ENCODE peak calls at places on chromosomes 12 and 14, in ten cellular contexts. One of them, this sample, is unnamed.

GRCh38 chr14:35044939-35045797 is 904 bp upstream of the FAM177A1 start:
- DNase-seq in colonic mucosa: no peak
- DNase-seq in HFFc6: no peak
- DNase-seq in cardiac muscle cell: no peak
- DNase-seq in activated naive CD8-positive, alpha-beta T cell treated with anti-CD3 and anti-CD28 coated beads, Interleukin-2, amount 50 U/mL, for 16 hours: no peak
- DNase-seq in LoVo: no peak
- DNase-seq in heart left ventricle: no peak
- DNase-seq in psoas muscle: no peak
- DNase-seq in Caco-2: no peak
- DNase-seq in AG08396: peak
- DNase-seq in this sample: no peak

GRCh38 chr14:95527392-95528002 is 7.4 kb upstream of the GLRX5 start:
- DNase-seq in HFFc6: peak
- DNase-seq in heart left ventricle: no peak
- DNase-seq in cardiac muscle cell: no peak
- DNase-seq in Caco-2: no peak
- DNase-seq in LoVo: peak
- DNase-seq in psoas muscle: no peak
- DNase-seq in activated naive CD8-positive, alpha-beta T cell treated with anti-CD3 and anti-CD28 coated beads, Interleukin-2, amount 50 U/mL, for 16 hours: no peak
- DNase-seq in colonic mucosa: peak
- DNase-seq in AG08396: peak
- DNase-seq in this sample: no peak

GRCh38 chr14:63854330-63854729 is 1.5 kb downstream of the SYNE2 start:
- DNase-seq in activated naive CD8-positive, alpha-beta T cell treated with anti-CD3 and anti-CD28 coated beads, Interleukin-2, amount 50 U/mL, for 16 hours: no peak
- DNase-seq in colonic mucosa: no peak
- DNase-seq in cardiac muscle cell: no peak
- DNase-seq in psoas muscle: no peak
- DNase-seq in AG08396: no peak
- DNase-seq in heart left ventricle: no peak
- DNase-seq in HFFc6: no peak
- DNase-seq in LoVo: no peak
- DNase-seq in Caco-2: no peak
- DNase-seq in this sample: no peak

GRCh38 chr14:35285168-35285990 is 6.8 kb upstream of the PSMA6 start:
- DNase-seq in Caco-2: no peak
- DNase-seq in AG08396: no peak
- DNase-seq in heart left ventricle: no peak
- DNase-seq in colonic mucosa: no peak
- DNase-seq in activated naive CD8-positive, alpha-beta T cell treated with anti-CD3 and anti-CD28 coated beads, Interleukin-2, amount 50 U/mL, for 16 hours: no peak
- DNase-seq in HFFc6: peak
- DNase-seq in psoas muscle: no peak
- DNase-seq in LoVo: no peak
- DNase-seq in cardiac muscle cell: no peak
- DNase-seq in this sample: no peak

GRCh38 chr14:95575820-95576473 is 41.1 kb downstream of the GLRX5 start:
- DNase-seq in colonic mucosa: no peak
- DNase-seq in LoVo: no peak
- DNase-seq in HFFc6: no peak
- DNase-seq in heart left ventricle: no peak
- DNase-seq in AG08396: no peak
- DNase-seq in Caco-2: no peak
- DNase-seq in cardiac muscle cell: no peak
- DNase-seq in activated naive CD8-positive, alpha-beta T cell treated with anti-CD3 and anti-CD28 coated beads, Interleukin-2, amount 50 U/mL, for 16 hours: no peak
- DNase-seq in psoas muscle: no peak
- DNase-seq in this sample: no peak

GRCh38 chr12:69688496-69689427 is 10.3 kb downstream of the BEST3 start:
- DNase-seq in activated naive CD8-positive, alpha-beta T cell treated with anti-CD3 and anti-CD28 coated beads, Interleukin-2, amount 50 U/mL, for 16 hours: no peak
- DNase-seq in cardiac muscle cell: peak
- DNase-seq in LoVo: peak
- DNase-seq in Caco-2: peak
- DNase-seq in HFFc6: peak
- DNase-seq in colonic mucosa: peak
- DNase-seq in psoas muscle: peak
- DNase-seq in heart left ventricle: peak
- DNase-seq in AG08396: peak
- DNase-seq in this sample: peak

GRCh38 chr12:110597885-110598284 is 14.8 kb upstream of the PPTC7 start:
- DNase-seq in AG08396: no peak
- DNase-seq in HFFc6: no peak
- DNase-seq in colonic mucosa: no peak
- DNase-seq in cardiac muscle cell: no peak
- DNase-seq in LoVo: no peak
- DNase-seq in Caco-2: no peak
- DNase-seq in psoas muscle: no peak
- DNase-seq in activated naive CD8-positive, alpha-beta T cell treated with anti-CD3 and anti-CD28 coated beads, Interleukin-2, amount 50 U/mL, for 16 hours: no peak
- DNase-seq in heart left ventricle: no peak
- DNase-seq in this sample: no peak

GRCh38 chr14:73762375-73762822 is 48.2 kb upstream of the PNMA1 start:
- DNase-seq in HFFc6: no peak
- DNase-seq in heart left ventricle: no peak
- DNase-seq in psoas muscle: no peak
- DNase-seq in colonic mucosa: peak
- DNase-seq in activated naive CD8-positive, alpha-beta T cell treated with anti-CD3 and anti-CD28 coated beads, Interleukin-2, amount 50 U/mL, for 16 hours: no peak
- DNase-seq in Caco-2: no peak
- DNase-seq in AG08396: no peak
- DNase-seq in cardiac muscle cell: no peak
- DNase-seq in LoVo: no peak
- DNase-seq in this sample: no peak

GRCh38 chr14:60111732-60112131 is 20.0 kb downstream of the PCNX4 start:
- DNase-seq in HFFc6: no peak
- DNase-seq in activated naive CD8-positive, alpha-beta T cell treated with anti-CD3 and anti-CD28 coated beads, Interleukin-2, amount 50 U/mL, for 16 hours: no peak
- DNase-seq in LoVo: no peak
- DNase-seq in cardiac muscle cell: no peak
- DNase-seq in heart left ventricle: no peak
- DNase-seq in colonic mucosa: no peak
- DNase-seq in Caco-2: no peak
- DNase-seq in AG08396: no peak
- DNase-seq in psoas muscle: no peak
- DNase-seq in this sample: no peak